ENCODE peak calls at places on chromosomes 2 and 18, in five cellular contexts. E is CD8-positive, alpha-beta T cell; U is uterus; R is GM23338; G is AG10803. O is an unnamed sample.

GRCh38 chr18:52979888-52980287 is 639.9 kb downstream of the DCC start:
- DNase-seq in E (no peak), U (no peak), R (no peak), G (no peak), O (no peak)

GRCh38 chr2:234500394-234501006 is 3.6 kb upstream of the ARL4C start:
- DNase-seq in E (peak), U (no peak), R (peak), G (peak), O (peak)

GRCh38 chr2:1655461-1655860 is 88.9 kb downstream of the PXDN start:
- DNase-seq in E (no peak), U (no peak), R (no peak), G (no peak), O (no peak)

GRCh38 chr2:7018767-7019166 is 101.6 kb downstream of the RNF144A start:
- DNase-seq in E (no peak), U (peak), R (no peak), G (no peak), O (no peak)

GRCh38 chr2:170930132-170931109 is 1.4 kb downstream of the GORASP2 start:
- DNase-seq in E (peak), U (no peak), R (peak), G (peak), O (peak)

GRCh38 chr2:201440182-201440581 is 11.1 kb downstream of the TRAK2 start:
- DNase-seq in E (no peak), U (no peak), R (peak), G (no peak), O (no peak)

GRCh38 chr2:146874260-146874658 is 970.6 kb upstream of the ACVR2A start:
- DNase-seq in E (no peak), U (peak), R (no peak), G (peak), O (peak)

GRCh38 chr2:85468096-85468703 is 49.7 kb downstream of the SH2D6 start:
- DNase-seq in E (no peak), U (no peak), R (no peak), G (no peak), O (no peak)

GRCh38 chr2:46878886-46879285 is 36.7 kb downstream of the MCFD2 start:
- DNase-seq in E (no peak), U (no peak), R (peak), G (no peak), O (peak)

GRCh38 chr2:3447789-3448317 is 68.4 kb downstream of the TRAPPC12 start:
- DNase-seq in E (no peak), U (no peak), R (no peak), G (no peak), O (no peak)

GRCh38 chr2:3443083-3443482 is 63.6 kb downstream of the TRAPPC12 start:
- DNase-seq in E (no peak), U (no peak), R (no peak), G (no peak), O (no peak)

GRCh38 chr2:3446381-3446780 is 66.9 kb downstream of the TRAPPC12 start:
- DNase-seq in E (no peak), U (no peak), R (no peak), G (no peak), O (no peak)

GRCh38 chr2:3443685-3444084 is 64.2 kb downstream of the TRAPPC12 start:
- DNase-seq in E (no peak), U (no peak), R (peak), G (no peak), O (no peak)

DNA sequence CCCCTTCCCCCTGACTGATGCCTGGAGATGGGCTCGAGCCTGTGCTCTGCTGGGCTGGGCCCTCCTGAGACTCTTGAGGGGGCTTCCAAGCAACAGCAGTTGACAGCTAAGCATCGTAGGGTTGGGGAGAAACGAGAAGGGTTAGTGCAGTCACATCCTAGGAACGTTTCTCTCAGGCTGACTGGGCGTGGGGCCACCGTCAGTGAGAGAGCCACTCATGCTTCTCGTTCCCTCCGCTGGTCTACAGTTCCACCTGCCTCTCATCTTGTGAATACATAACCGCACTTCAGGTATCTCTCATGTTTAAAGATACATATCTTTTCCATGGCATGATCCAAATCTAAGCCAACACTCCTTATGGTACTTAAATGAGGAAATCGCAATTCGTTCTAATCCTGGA is 66.4 kb downstream of the TRAPPC12 start:
- DNase-seq in E (no peak), U (no peak), R (no peak), G (no peak), O (no peak)
- H3K4me3 ChIP-seq in E (no peak), U (no peak), R (no peak), G (no peak), O (no peak)

GRCh38 chr2:143205106-143205764 is 76.0 kb downstream of the ARHGAP15 start:
- DNase-seq in E (no peak), U (no peak), R (peak), G (peak), O (peak)
- TF ChIP-seq CTCF in E (peak), U (no peak), R (no peak), G (peak), O (peak)

DNA sequence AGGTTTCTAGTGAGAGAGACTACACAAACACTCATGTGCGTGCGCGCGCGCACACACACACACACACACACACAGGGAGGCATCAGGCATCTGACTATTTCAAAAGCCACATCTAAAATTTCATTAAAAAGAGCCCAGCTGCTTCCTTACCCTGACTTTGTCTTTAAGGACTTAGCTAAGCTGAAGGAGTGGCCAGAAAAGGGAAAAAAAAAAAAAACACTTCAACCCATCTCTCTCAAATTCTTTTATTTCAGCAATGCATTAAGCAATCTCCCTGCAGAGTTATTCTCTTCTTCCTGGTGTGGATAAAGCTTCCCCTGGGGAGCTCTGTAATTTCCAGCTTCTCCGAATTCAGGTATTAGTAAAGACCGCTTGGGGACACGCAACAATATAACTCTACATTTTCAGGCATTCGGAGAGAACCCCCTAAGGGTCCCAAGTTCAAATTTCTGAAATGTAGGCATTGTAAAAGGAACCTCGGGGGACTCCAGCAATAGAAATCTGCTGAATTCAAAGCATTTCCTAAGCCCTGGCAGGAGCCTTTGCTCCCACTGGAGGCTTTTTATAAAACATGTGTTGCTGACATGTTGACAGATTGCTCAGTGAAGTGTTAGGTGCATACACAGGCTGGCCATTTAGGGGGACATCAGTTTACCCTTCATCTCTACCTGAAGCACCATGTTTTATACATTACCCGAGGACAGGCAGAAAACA is 66.9 kb downstream of the ZNF521 start:
- DNase-seq in E (no peak), U (peak), R (peak), G (peak), O (peak)
- H3K4me3 ChIP-seq in E (no peak), U (no peak), R (no peak), G (peak), O (no peak)

GRCh38 chr2:180122874-180123273 is 115.8 kb upstream of the CWC22 start:
- DNase-seq in E (no peak), U (no peak), R (no peak), G (peak), O (peak)
- TF ChIP-seq CTCF in E (no peak), U (no peak), R (no peak), G (no peak), O (no peak)

GRCh38 chr2:231525248-231526163 is 4.7 kb downstream of the NMUR1 start:
- DNase-seq in E (no peak), U (no peak), R (no peak), G (no peak), O (no peak)
- H3K4me3 ChIP-seq in E (no peak), U (no peak), R (no peak), G (no peak), O (no peak)

GRCh38 chr2:75637568-75637967 is 9.0 kb upstream of the MRPL19 start:
- DNase-seq in E (no peak), U (no peak), R (no peak), G (no peak), O (no peak)
- TF ChIP-seq CTCF in E (no peak), U (no peak), R (no peak), G (no peak), O (no peak)